ENCODE peak calls at places on chromosomes 13 and 19, in ten cellular contexts. One of them, this sample, is unnamed.

GRCh38 chr13:51730927-51731326 is 73.0 kb downstream of the DHRS12 start:
- DNase-seq in activated CD8-positive, alpha-beta T cell treated with anti-CD3 and anti-CD28 coated beads for 36 hours: no peak
- DNase-seq in WTC11: no peak
- DNase-seq in gastrocnemius medialis: no peak
- DNase-seq in transverse colon: no peak
- DNase-seq in tibial artery: no peak
- DNase-seq in foreskin fibroblast: no peak
- DNase-seq in AG04450: no peak
- DNase-seq in adrenal gland: no peak
- DNase-seq in H9: no peak
- DNase-seq in this sample: no peak

GRCh38 chr19:35005256-35005977 is 5.3 kb downstream of the GRAMD1A start:
- DNase-seq in activated CD8-positive, alpha-beta T cell treated with anti-CD3 and anti-CD28 coated beads for 36 hours: no peak
- DNase-seq in WTC11: no peak
- DNase-seq in gastrocnemius medialis: no peak
- DNase-seq in transverse colon: no peak
- DNase-seq in tibial artery: no peak
- DNase-seq in foreskin fibroblast: no peak
- DNase-seq in AG04450: no peak
- DNase-seq in adrenal gland: peak
- DNase-seq in H9: no peak
- DNase-seq in this sample: no peak

GRCh38 chr13:25692156-25692555 is 320.4 kb downstream of the ATP8A2 start:
- DNase-seq in activated CD8-positive, alpha-beta T cell treated with anti-CD3 and anti-CD28 coated beads for 36 hours: no peak
- DNase-seq in WTC11: no peak
- DNase-seq in gastrocnemius medialis: peak
- DNase-seq in transverse colon: no peak
- DNase-seq in tibial artery: no peak
- DNase-seq in foreskin fibroblast: no peak
- DNase-seq in AG04450: no peak
- DNase-seq in adrenal gland: no peak
- DNase-seq in H9: peak
- DNase-seq in this sample: no peak

GRCh38 chr19:47256688-47257410 is 524 bp downstream of the CCDC9 start:
- DNase-seq in activated CD8-positive, alpha-beta T cell treated with anti-CD3 and anti-CD28 coated beads for 36 hours: peak
- DNase-seq in WTC11: peak
- DNase-seq in gastrocnemius medialis: peak
- DNase-seq in transverse colon: peak
- DNase-seq in tibial artery: peak
- DNase-seq in foreskin fibroblast: peak
- DNase-seq in AG04450: peak
- DNase-seq in adrenal gland: peak
- DNase-seq in H9: peak
- DNase-seq in this sample: peak

GRCh38 chr13:52850396-52851152 is 2.1 kb upstream of the PCDH8 start:
- DNase-seq in activated CD8-positive, alpha-beta T cell treated with anti-CD3 and anti-CD28 coated beads for 36 hours: peak
- DNase-seq in WTC11: peak
- DNase-seq in gastrocnemius medialis: peak
- DNase-seq in transverse colon: peak
- DNase-seq in tibial artery: peak
- DNase-seq in foreskin fibroblast: peak
- DNase-seq in AG04450: no peak
- DNase-seq in adrenal gland: peak
- DNase-seq in H9: peak
- DNase-seq in this sample: no peak

GRCh38 chr19:45884682-45885555 is 1.0 kb downstream of the IRF2BP1 start:
- DNase-seq in activated CD8-positive, alpha-beta T cell treated with anti-CD3 and anti-CD28 coated beads for 36 hours: peak
- DNase-seq in WTC11: peak
- DNase-seq in gastrocnemius medialis: no peak
- DNase-seq in transverse colon: no peak
- DNase-seq in tibial artery: no peak
- DNase-seq in foreskin fibroblast: peak
- DNase-seq in AG04450: no peak
- DNase-seq in adrenal gland: no peak
- DNase-seq in H9: peak
- DNase-seq in this sample: no peak

GRCh38 chr13:79228972-79229371 is 177.1 kb downstream of the RBM26 start:
- DNase-seq in activated CD8-positive, alpha-beta T cell treated with anti-CD3 and anti-CD28 coated beads for 36 hours: no peak
- DNase-seq in WTC11: no peak
- DNase-seq in gastrocnemius medialis: no peak
- DNase-seq in transverse colon: no peak
- DNase-seq in tibial artery: no peak
- DNase-seq in foreskin fibroblast: no peak
- DNase-seq in AG04450: no peak
- DNase-seq in adrenal gland: no peak
- DNase-seq in H9: no peak
- DNase-seq in this sample: no peak

GRCh38 chr19:55112781-55113569 is 4.5 kb downstream of the PPP1R12C start:
- DNase-seq in activated CD8-positive, alpha-beta T cell treated with anti-CD3 and anti-CD28 coated beads for 36 hours: no peak
- DNase-seq in WTC11: peak
- DNase-seq in gastrocnemius medialis: no peak
- DNase-seq in transverse colon: no peak
- DNase-seq in tibial artery: no peak
- DNase-seq in foreskin fibroblast: no peak
- DNase-seq in AG04450: no peak
- DNase-seq in adrenal gland: no peak
- DNase-seq in H9: peak
- DNase-seq in this sample: no peak

GRCh38 chr13:42707003-42707402 is 74.4 kb upstream of the FAM216B start:
- DNase-seq in activated CD8-positive, alpha-beta T cell treated with anti-CD3 and anti-CD28 coated beads for 36 hours: no peak
- DNase-seq in WTC11: no peak
- DNase-seq in gastrocnemius medialis: no peak
- DNase-seq in transverse colon: no peak
- DNase-seq in tibial artery: no peak
- DNase-seq in foreskin fibroblast: peak
- DNase-seq in AG04450: no peak
- DNase-seq in adrenal gland: no peak
- DNase-seq in H9: no peak
- DNase-seq in this sample: no peak

GRCh38 chr19:44212865-44213346 is 574 bp downstream of the ZNF227 start:
- DNase-seq in activated CD8-positive, alpha-beta T cell treated with anti-CD3 and anti-CD28 coated beads for 36 hours: no peak
- DNase-seq in WTC11: no peak
- DNase-seq in gastrocnemius medialis: no peak
- DNase-seq in transverse colon: no peak
- DNase-seq in tibial artery: no peak
- DNase-seq in foreskin fibroblast: peak
- DNase-seq in AG04450: no peak
- DNase-seq in adrenal gland: peak
- DNase-seq in H9: no peak
- DNase-seq in this sample: no peak

GRCh38 chr13:74171621-74172020 is 37.4 kb upstream of the KLF12 start:
- DNase-seq in activated CD8-positive, alpha-beta T cell treated with anti-CD3 and anti-CD28 coated beads for 36 hours: no peak
- DNase-seq in WTC11: no peak
- DNase-seq in gastrocnemius medialis: no peak
- DNase-seq in transverse colon: no peak
- DNase-seq in tibial artery: no peak
- DNase-seq in foreskin fibroblast: peak
- DNase-seq in AG04450: no peak
- DNase-seq in adrenal gland: no peak
- DNase-seq in H9: no peak
- DNase-seq in this sample: no peak

GRCh38 chr19:35757231-35757748 is 461 bp upstream of the HSPB6 start:
- DNase-seq in activated CD8-positive, alpha-beta T cell treated with anti-CD3 and anti-CD28 coated beads for 36 hours: peak
- DNase-seq in WTC11: no peak
- DNase-seq in gastrocnemius medialis: peak
- DNase-seq in transverse colon: peak
- DNase-seq in tibial artery: peak
- DNase-seq in foreskin fibroblast: peak
- DNase-seq in AG04450: peak
- DNase-seq in adrenal gland: peak
- DNase-seq in H9: no peak
- DNase-seq in this sample: peak

GRCh38 chr13:91154954-91155353 is 192.5 kb upstream of the MIR17HG start:
- DNase-seq in activated CD8-positive, alpha-beta T cell treated with anti-CD3 and anti-CD28 coated beads for 36 hours: no peak
- DNase-seq in WTC11: no peak
- DNase-seq in gastrocnemius medialis: no peak
- DNase-seq in transverse colon: no peak
- DNase-seq in tibial artery: no peak
- DNase-seq in foreskin fibroblast: no peak
- DNase-seq in AG04450: no peak
- DNase-seq in adrenal gland: no peak
- DNase-seq in H9: no peak
- DNase-seq in this sample: no peak

GRCh38 chr19:32287811-32288227 is 57.6 kb upstream of the ZNF507 start:
- DNase-seq in activated CD8-positive, alpha-beta T cell treated with anti-CD3 and anti-CD28 coated beads for 36 hours: peak
- DNase-seq in WTC11: peak
- DNase-seq in gastrocnemius medialis: peak
- DNase-seq in transverse colon: peak
- DNase-seq in tibial artery: peak
- DNase-seq in foreskin fibroblast: peak
- DNase-seq in AG04450: peak
- DNase-seq in adrenal gland: peak
- DNase-seq in H9: peak
- DNase-seq in this sample: peak

GRCh38 chr13:46612258-46612657 is 59.3 kb downstream of the LRCH1 start:
- DNase-seq in activated CD8-positive, alpha-beta T cell treated with anti-CD3 and anti-CD28 coated beads for 36 hours: no peak
- DNase-seq in WTC11: no peak
- DNase-seq in gastrocnemius medialis: no peak
- DNase-seq in transverse colon: no peak
- DNase-seq in tibial artery: no peak
- DNase-seq in foreskin fibroblast: no peak
- DNase-seq in AG04450: no peak
- DNase-seq in adrenal gland: no peak
- DNase-seq in H9: no peak
- DNase-seq in this sample: no peak

GRCh38 chr13:46617382-46617781 is 64.4 kb downstream of the LRCH1 start:
- DNase-seq in activated CD8-positive, alpha-beta T cell treated with anti-CD3 and anti-CD28 coated beads for 36 hours: no peak
- DNase-seq in WTC11: no peak
- DNase-seq in gastrocnemius medialis: no peak
- DNase-seq in transverse colon: no peak
- DNase-seq in tibial artery: no peak
- DNase-seq in foreskin fibroblast: no peak
- DNase-seq in AG04450: no peak
- DNase-seq in adrenal gland: no peak
- DNase-seq in H9: no peak
- DNase-seq in this sample: no peak

GRCh38 chr13:46615888-46616531 is 63.0 kb downstream of the LRCH1 start:
- DNase-seq in activated CD8-positive, alpha-beta T cell treated with anti-CD3 and anti-CD28 coated beads for 36 hours: no peak
- DNase-seq in WTC11: no peak
- DNase-seq in gastrocnemius medialis: no peak
- DNase-seq in transverse colon: no peak
- DNase-seq in tibial artery: no peak
- DNase-seq in foreskin fibroblast: peak
- DNase-seq in AG04450: no peak
- DNase-seq in adrenal gland: no peak
- DNase-seq in H9: no peak
- DNase-seq in this sample: no peak

GRCh38 chr13:46613409-46614049 is 60.6 kb downstream of the LRCH1 start:
- DNase-seq in activated CD8-positive, alpha-beta T cell treated with anti-CD3 and anti-CD28 coated beads for 36 hours: no peak
- DNase-seq in WTC11: no peak
- DNase-seq in gastrocnemius medialis: no peak
- DNase-seq in transverse colon: no peak
- DNase-seq in tibial artery: no peak
- DNase-seq in foreskin fibroblast: no peak
- DNase-seq in AG04450: no peak
- DNase-seq in adrenal gland: no peak
- DNase-seq in H9: no peak
- DNase-seq in this sample: no peak

GRCh38 chr13:46614582-46614981 is 61.6 kb downstream of the LRCH1 start:
- DNase-seq in activated CD8-positive, alpha-beta T cell treated with anti-CD3 and anti-CD28 coated beads for 36 hours: no peak
- DNase-seq in WTC11: no peak
- DNase-seq in gastrocnemius medialis: no peak
- DNase-seq in transverse colon: no peak
- DNase-seq in tibial artery: no peak
- DNase-seq in foreskin fibroblast: peak
- DNase-seq in AG04450: peak
- DNase-seq in adrenal gland: no peak
- DNase-seq in H9: no peak
- DNase-seq in this sample: no peak
- TF ChIP-seq CTCF in activated CD8-positive, alpha-beta T cell treated with anti-CD3 and anti-CD28 coated beads for 36 hours: no peak
- TF ChIP-seq CTCF in WTC11: no peak
- TF ChIP-seq CTCF in gastrocnemius medialis: no peak
- TF ChIP-seq CTCF in transverse colon: no peak
- TF ChIP-seq CTCF in tibial artery: no peak
- TF ChIP-seq CTCF in foreskin fibroblast: no peak
- TF ChIP-seq CTCF in AG04450: peak
- TF ChIP-seq CTCF in adrenal gland: no peak
- TF ChIP-seq CTCF in H9: no peak
- TF ChIP-seq CTCF in this sample: no peak

DNA sequence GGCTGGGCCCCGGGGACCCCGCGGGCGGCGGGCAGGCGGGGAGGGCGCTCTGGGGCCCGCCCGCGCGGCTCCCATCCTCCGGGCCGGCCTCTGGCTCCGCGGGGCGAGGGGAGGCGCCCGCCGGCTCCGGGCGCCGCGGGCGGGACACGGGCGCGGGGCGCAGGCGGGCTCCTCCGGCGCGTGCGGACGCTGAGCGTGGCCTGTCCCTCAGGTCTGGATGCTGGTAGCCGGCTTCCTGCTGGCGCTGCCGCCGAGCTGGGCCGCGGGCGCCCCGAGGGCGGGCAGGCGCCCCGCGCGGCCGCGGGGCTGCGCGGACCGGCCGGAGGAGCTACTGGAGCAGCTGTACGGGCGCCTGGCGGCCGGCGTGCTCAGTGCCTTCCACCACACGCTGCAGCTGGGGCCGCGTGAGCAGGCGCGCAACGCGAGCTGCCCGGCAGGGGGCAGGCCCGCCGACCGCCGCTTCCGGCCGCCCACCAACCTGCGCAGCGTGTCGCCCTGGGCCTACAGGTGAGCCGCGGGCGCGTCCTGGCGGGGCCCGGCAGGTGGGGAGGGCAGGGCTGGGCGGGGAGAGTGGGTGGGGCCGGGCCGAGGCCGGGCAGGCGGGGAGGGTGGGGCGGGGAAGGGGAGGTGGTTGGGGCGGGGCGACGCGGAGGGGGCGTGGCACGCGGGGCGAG is 423 bp downstream of the IL17D start:
- DNase-seq in activated CD8-positive, alpha-beta T cell treated with anti-CD3 and anti-CD28 coated beads for 36 hours: peak
- DNase-seq in WTC11: peak
- DNase-seq in gastrocnemius medialis: no peak
- DNase-seq in transverse colon: peak
- DNase-seq in tibial artery: peak
- DNase-seq in foreskin fibroblast: peak
- DNase-seq in AG04450: peak
- DNase-seq in adrenal gland: peak
- DNase-seq in H9: peak
- DNase-seq in this sample: no peak
- TF ChIP-seq CTCF in activated CD8-positive, alpha-beta T cell treated with anti-CD3 and anti-CD28 coated beads for 36 hours: peak
- TF ChIP-seq CTCF in WTC11: peak
- TF ChIP-seq CTCF in gastrocnemius medialis: peak
- TF ChIP-seq CTCF in transverse colon: peak
- TF ChIP-seq CTCF in tibial artery: peak
- TF ChIP-seq CTCF in foreskin fibroblast: peak
- TF ChIP-seq CTCF in AG04450: peak
- TF ChIP-seq CTCF in adrenal gland: peak
- TF ChIP-seq CTCF in H9: peak
- TF ChIP-seq CTCF in this sample: peak

GRCh38 chr19:5567360-5567970 is at the start of gene TINCR:
- DNase-seq in activated CD8-positive, alpha-beta T cell treated with anti-CD3 and anti-CD28 coated beads for 36 hours: no peak
- DNase-seq in WTC11: peak
- DNase-seq in gastrocnemius medialis: no peak
- DNase-seq in transverse colon: no peak
- DNase-seq in tibial artery: no peak
- DNase-seq in foreskin fibroblast: peak
- DNase-seq in AG04450: no peak
- DNase-seq in adrenal gland: no peak
- DNase-seq in H9: peak
- DNase-seq in this sample: no peak
- TF ChIP-seq CTCF in activated CD8-positive, alpha-beta T cell treated with anti-CD3 and anti-CD28 coated beads for 36 hours: peak
- TF ChIP-seq CTCF in WTC11: no peak
- TF ChIP-seq CTCF in gastrocnemius medialis: no peak
- TF ChIP-seq CTCF in transverse colon: no peak
- TF ChIP-seq CTCF in tibial artery: no peak
- TF ChIP-seq CTCF in foreskin fibroblast: no peak
- TF ChIP-seq CTCF in AG04450: no peak
- TF ChIP-seq CTCF in adrenal gland: no peak
- TF ChIP-seq CTCF in H9: peak
- TF ChIP-seq CTCF in this sample: no peak

GRCh38 chr13:44231786-44232516 is 141.7 kb upstream of the SERP2 start:
- DNase-seq in activated CD8-positive, alpha-beta T cell treated with anti-CD3 and anti-CD28 coated beads for 36 hours: peak
- DNase-seq in WTC11: peak
- DNase-seq in gastrocnemius medialis: peak
- DNase-seq in transverse colon: peak
- DNase-seq in tibial artery: peak
- DNase-seq in foreskin fibroblast: peak
- DNase-seq in AG04450: peak
- DNase-seq in adrenal gland: peak
- DNase-seq in H9: peak
- DNase-seq in this sample: peak
- TF ChIP-seq CTCF in activated CD8-positive, alpha-beta T cell treated with anti-CD3 and anti-CD28 coated beads for 36 hours: no peak
- TF ChIP-seq CTCF in WTC11: no peak
- TF ChIP-seq CTCF in gastrocnemius medialis: no peak
- TF ChIP-seq CTCF in transverse colon: no peak
- TF ChIP-seq CTCF in tibial artery: peak
- TF ChIP-seq CTCF in foreskin fibroblast: no peak
- TF ChIP-seq CTCF in AG04450: no peak
- TF ChIP-seq CTCF in adrenal gland: peak
- TF ChIP-seq CTCF in H9: peak
- TF ChIP-seq CTCF in this sample: no peak